ENCODE peak calls at places on chromosomes 12 and 14, in eight cellular contexts. I is HFF-Myc; Y is mesenteric fat pad; Q is HEK293T; W is sciatic nerve; R is stimulated activated naive CD8-positive, alpha-beta T cell treated with anti-CD3 and anti-CD28 coated beads, Interleukin-15, Interleukin-2, amounts not matched to agents 100 U/mL and 50 U/mL, for 24 hours; U is osteocyte; S is KBM-7. H is an unnamed sample.

GRCh38 chr12:10135126-10135525 is 5.1 kb upstream of the CLEC7A start:
- DNase-seq in I (no peak), Y (no peak), Q (no peak), W (no peak), R (no peak), U (no peak), S (no peak), H (no peak)

GRCh38 chr12:40697566-40698257 is 5.5 kb downstream of the CNTN1 start:
- DNase-seq in I (no peak), Y (no peak), Q (no peak), W (no peak), R (no peak), U (no peak), S (no peak), H (no peak)

GRCh38 chr14:97523936-97524335 is 726.8 kb downstream of the VRK1 start:
- DNase-seq in I (no peak), Y (no peak), Q (no peak), W (no peak), R (no peak), U (no peak), S (no peak), H (no peak)

GRCh38 chr14:103207404-103208072 is 84.3 kb downstream of the TNFAIP2 start:
- DNase-seq in I (no peak), Y (no peak), Q (no peak), W (no peak), R (no peak), U (no peak), S (no peak), H (no peak)

GRCh38 chr12:43662736-43663135 is 95.9 kb downstream of the PUS7L start:
- DNase-seq in I (no peak), Y (no peak), Q (no peak), W (no peak), R (no peak), U (no peak), S (no peak), H (no peak)

GRCh38 chr14:96136361-96136760 is 68.3 kb upstream of the BDKRB2 start:
- DNase-seq in I (peak; percentile 78), Y (no peak), Q (no peak), W (no peak), R (no peak), U (peak; percentile 56), S (no peak), H (no peak)

GRCh38 chr14:68247281-68247680 is 427.7 kb downstream of the RAD51B start:
- DNase-seq in I (no peak), Y (no peak), Q (no peak), W (no peak), R (no peak), U (no peak), S (no peak), H (no peak)

GRCh38 chr14:23469127-23469905 is at the start of gene NGDN:
- DNase-seq in I (peak; percentile 100), Y (peak; percentile 94), Q (peak; percentile 94), W (peak; percentile 95), R (peak; percentile 91), U (peak; percentile 97), S (peak; percentile 99), H (peak; percentile 88)

GRCh38 chr12:112112423-112113132 is 4.0 kb upstream of the NAA25 start:
- DNase-seq in I (no peak), Y (peak; percentile 22), Q (no peak), W (no peak), R (no peak), U (no peak), S (no peak), H (no peak)

GRCh38 chr12:133130808-133131128 is 341 bp downstream of the ZNF10 start:
- DNase-seq in I (no peak), Y (no peak), Q (no peak), W (peak; percentile 69), R (peak; percentile 53), U (no peak), S (no peak), H (peak; percentile 46)

GRCh38 chr14:105844047-105844630 is 317.8 kb downstream of the TMEM121 start:
- DNase-seq in I (no peak), Y (no peak), Q (no peak), W (peak; percentile 27), R (no peak), U (no peak), S (no peak), H (no peak)

GRCh38 chr12:108611884-108612415 is 14.1 kb upstream of the TMEM119 start:
- DNase-seq in I (no peak), Y (no peak), Q (peak; percentile 56), W (no peak), R (peak; percentile 77), U (no peak), S (peak; percentile 66), H (peak; percentile 76)